ENCODE peak calls at places on chromosomes 2 and 18, in seven cellular contexts. G is KBM-7; J is GM12878; M is amygdala; I is stimulated activated CD8-positive, alpha-beta memory T cell treated with anti-CD3 and anti-CD28 coated beads, Interleukin-15, amount 100 ng/mL, for 1 hour; W is EL; K is pancreas. R is an unnamed sample.

GRCh38 chr2:230713331-230714121 is 884 bp downstream of the CAB39 start:
- DNase-seq in G (peak; percentile 67), J (no peak), M (peak; percentile 40), I (peak; percentile 22), W (peak; percentile 41), K (peak; percentile 63), R (peak; percentile 60)

GRCh38 chr2:71784734-71785549 is 331.6 kb downstream of the DYSF start:
- DNase-seq in G (no peak), J (no peak), M (no peak), I (no peak), W (peak; percentile 64), K (no peak), R (no peak)

GRCh38 chr18:11872479-11873136 is 21.4 kb downstream of the CHMP1B start:
- DNase-seq in G (peak; percentile 32), J (no peak), M (no peak), I (no peak), W (peak; percentile 29), K (peak; percentile 64), R (peak; percentile 71)

GRCh38 chr18:48927286-48928080 is 23.3 kb downstream of the SMAD7 start:
- DNase-seq in G (no peak), J (no peak), M (no peak), I (no peak), W (no peak), K (no peak), R (no peak)

GRCh38 chr2:23901966-23902942 is 24.7 kb downstream of the ATAD2B start:
- DNase-seq in G (no peak), J (no peak), M (no peak), I (no peak), W (peak; percentile 59), K (no peak), R (no peak)

GRCh38 chr2:102975996-102976636 is 214.3 kb downstream of the TMEM182 start:
- DNase-seq in G (peak; percentile 57), J (no peak), M (peak; percentile 3), I (no peak), W (no peak), K (no peak), R (peak; percentile 60)

GRCh38 chr2:96809216-96809882 is 6.7 kb upstream of the CNNM3 start:
- DNase-seq in G (no peak), J (no peak), M (no peak), I (no peak), W (no peak), K (no peak), R (no peak)

GRCh38 chr2:42036413-42036812 is 11.4 kb upstream of the PKDCC start:
- DNase-seq in G (no peak), J (no peak), M (no peak), I (no peak), W (no peak), K (no peak), R (no peak)

GRCh38 chr2:193963472-193964119 is 1693.4 kb upstream of the SLC39A10 start:
- DNase-seq in G (peak; percentile 40), J (no peak), M (no peak), I (no peak), W (no peak), K (no peak), R (peak; percentile 54)

GRCh38 chr2:113025751-113026150 is 20.5 kb downstream of the IL36A start:
- DNase-seq in G (no peak), J (no peak), M (no peak), I (no peak), W (no peak), K (no peak), R (no peak)

GRCh38 chr2:239322414-239323086 is 78.3 kb downstream of the HDAC4 start:
- DNase-seq in G (no peak), J (no peak), M (no peak), I (no peak), W (peak; percentile 75), K (peak; percentile 8), R (no peak)

GRCh38 chr2:234411793-234412192 is 85.1 kb downstream of the ARL4C start:
- DNase-seq in G (no peak), J (peak; percentile 54), M (no peak), I (no peak), W (no peak), K (no peak), R (no peak)

GRCh38 chr2:145546091-145546490 is 1026.2 kb upstream of the ZEB2 start:
- DNase-seq in G (no peak), J (no peak), M (no peak), I (no peak), W (peak; percentile 14), K (no peak), R (no peak)

R was measured in Caco-2.